ENCODE peak calls at places on chromosomes 2 and 18, in four cellular contexts. One of them, this sample, is unnamed.

GRCh38 chr2:45003586-45004568 is 5.4 kb downstream of the SIX2 start:
- DNase-seq in Caco-2: no peak
- DNase-seq in HFF-Myc: no peak
- DNase-seq in lower lobe of right lung: no peak
- DNase-seq in this sample: no peak

GRCh38 chr2:149122521-149122920 is 84.0 kb downstream of the LYPD6B start:
- DNase-seq in Caco-2: peak
- DNase-seq in HFF-Myc: no peak
- DNase-seq in lower lobe of right lung: no peak
- DNase-seq in this sample: no peak

GRCh38 chr18:62061812-62062211 is 125.0 kb downstream of the PIGN start:
- DNase-seq in Caco-2: no peak
- DNase-seq in HFF-Myc: no peak
- DNase-seq in lower lobe of right lung: no peak
- DNase-seq in this sample: no peak

GRCh38 chr18:47260138-47260923 is 8.9 kb upstream of the SKOR2 start:
- DNase-seq in Caco-2: peak
- DNase-seq in HFF-Myc: no peak
- DNase-seq in lower lobe of right lung: peak
- DNase-seq in this sample: no peak

GRCh38 chr2:224712346-224712745 is 3.8 kb downstream of the CCDC195 start:
- DNase-seq in Caco-2: no peak
- DNase-seq in HFF-Myc: no peak
- DNase-seq in lower lobe of right lung: no peak
- DNase-seq in this sample: no peak

GRCh38 chr2:105888625-105889024 is 143.9 kb downstream of the NCK2 start:
- DNase-seq in Caco-2: peak
- DNase-seq in HFF-Myc: no peak
- DNase-seq in lower lobe of right lung: no peak
- DNase-seq in this sample: no peak

GRCh38 chr2:24183369-24184069 is 8.7 kb downstream of the FAM228A start:
- DNase-seq in Caco-2: no peak
- DNase-seq in HFF-Myc: no peak
- DNase-seq in lower lobe of right lung: peak
- DNase-seq in this sample: no peak

GRCh38 chr2:132676999-132677398 is 7.0 kb upstream of the LYPD1 start:
- DNase-seq in Caco-2: no peak
- DNase-seq in HFF-Myc: no peak
- DNase-seq in lower lobe of right lung: no peak
- DNase-seq in this sample: no peak

GRCh38 chr2:44330801-44331200 is 30.5 kb downstream of the PREPL start:
- DNase-seq in Caco-2: peak
- DNase-seq in HFF-Myc: no peak
- DNase-seq in lower lobe of right lung: no peak
- DNase-seq in this sample: no peak

GRCh38 chr18:3305354-3305762 is 43.4 kb downstream of the MYL12B start:
- DNase-seq in Caco-2: no peak
- DNase-seq in HFF-Myc: peak
- DNase-seq in lower lobe of right lung: no peak
- DNase-seq in this sample: peak

GRCh38 chr2:65594150-65594549 is 161.8 kb upstream of the SPRED2 start:
- DNase-seq in Caco-2: no peak
- DNase-seq in HFF-Myc: no peak
- DNase-seq in lower lobe of right lung: no peak
- DNase-seq in this sample: no peak

GRCh38 chr2:46377287-46377605 is 80.0 kb downstream of the EPAS1 start:
- DNase-seq in Caco-2: peak
- DNase-seq in HFF-Myc: no peak
- DNase-seq in lower lobe of right lung: no peak
- DNase-seq in this sample: no peak

GRCh38 chr18:76420888-76421287 is 74.2 kb downstream of the ZNF516 start:
- DNase-seq in Caco-2: no peak
- DNase-seq in HFF-Myc: no peak
- DNase-seq in lower lobe of right lung: no peak
- DNase-seq in this sample: no peak

GRCh38 chr2:160493227-160494028 is at the start of gene RBMS1:
- DNase-seq in Caco-2: peak
- DNase-seq in HFF-Myc: no peak
- DNase-seq in lower lobe of right lung: peak
- DNase-seq in this sample: no peak

GRCh38 chr2:61018319-61018750 is 280 bp upstream of the PUS10 start:
- DNase-seq in Caco-2: no peak
- DNase-seq in HFF-Myc: peak
- DNase-seq in lower lobe of right lung: no peak
- DNase-seq in this sample: no peak

GRCh38 chr2:39642054-39642742 is 23.5 kb upstream of the TMEM178A start:
- DNase-seq in Caco-2: no peak
- DNase-seq in HFF-Myc: peak
- DNase-seq in lower lobe of right lung: no peak
- DNase-seq in this sample: peak

GRCh38 chr2:174180165-174180724 is 68.1 kb downstream of the OLA1 start:
- DNase-seq in Caco-2: peak
- DNase-seq in HFF-Myc: no peak
- DNase-seq in lower lobe of right lung: no peak
- DNase-seq in this sample: no peak

GRCh38 chr2:140998577-140998976 is 1132.2 kb downstream of the LRP1B start:
- DNase-seq in Caco-2: no peak
- DNase-seq in HFF-Myc: no peak
- DNase-seq in lower lobe of right lung: no peak
- DNase-seq in this sample: no peak
- H3K4me3 ChIP-seq in Caco-2: no peak
- H3K4me3 ChIP-seq in HFF-Myc: no peak
- H3K4me3 ChIP-seq in lower lobe of right lung: no peak
- H3K4me3 ChIP-seq in this sample: no peak

GRCh38 chr2:112220186-112220585 is 34.7 kb downstream of the ZC3H8 start:
- DNase-seq in Caco-2: no peak
- DNase-seq in HFF-Myc: no peak
- DNase-seq in lower lobe of right lung: no peak
- DNase-seq in this sample: no peak

GRCh38 chr2:112220831-112221230 is 34.0 kb downstream of the ZC3H8 start:
- DNase-seq in Caco-2: no peak
- DNase-seq in HFF-Myc: no peak
- DNase-seq in lower lobe of right lung: no peak
- DNase-seq in this sample: no peak

GRCh38 chr2:112217854-112218253 is 37.0 kb downstream of the ZC3H8 start:
- DNase-seq in Caco-2: no peak
- DNase-seq in HFF-Myc: no peak
- DNase-seq in lower lobe of right lung: no peak
- DNase-seq in this sample: no peak

GRCh38 chr2:112216158-112216557 is 38.7 kb downstream of the ZC3H8 start:
- DNase-seq in Caco-2: peak
- DNase-seq in HFF-Myc: no peak
- DNase-seq in lower lobe of right lung: no peak
- DNase-seq in this sample: no peak
- TF ChIP-seq CTCF in Caco-2: peak
- TF ChIP-seq CTCF in HFF-Myc: peak
- TF ChIP-seq CTCF in lower lobe of right lung: no peak
- TF ChIP-seq CTCF in this sample: peak

GRCh38 chr18:54983041-54983686 is 23.9 kb upstream of the CCDC68 start:
- DNase-seq in Caco-2: peak
- DNase-seq in HFF-Myc: peak
- DNase-seq in lower lobe of right lung: no peak
- DNase-seq in this sample: peak
- H3K4me3 ChIP-seq in Caco-2: no peak
- H3K4me3 ChIP-seq in HFF-Myc: no peak
- H3K4me3 ChIP-seq in lower lobe of right lung: no peak
- H3K4me3 ChIP-seq in this sample: no peak

GRCh38 chr2:110114801-110115200 is 821 bp downstream of the MALL start:
- DNase-seq in Caco-2: no peak
- DNase-seq in HFF-Myc: no peak
- DNase-seq in lower lobe of right lung: peak
- DNase-seq in this sample: no peak

GRCh38 chr2:110116033-110116710 is 550 bp upstream of the MALL start:
- DNase-seq in Caco-2: peak
- DNase-seq in HFF-Myc: peak
- DNase-seq in lower lobe of right lung: peak
- DNase-seq in this sample: no peak

GRCh38 chr2:110115291-110116032 is at the start of gene MALL:
- DNase-seq in Caco-2: peak
- DNase-seq in HFF-Myc: no peak
- DNase-seq in lower lobe of right lung: peak
- DNase-seq in this sample: no peak

DNA sequence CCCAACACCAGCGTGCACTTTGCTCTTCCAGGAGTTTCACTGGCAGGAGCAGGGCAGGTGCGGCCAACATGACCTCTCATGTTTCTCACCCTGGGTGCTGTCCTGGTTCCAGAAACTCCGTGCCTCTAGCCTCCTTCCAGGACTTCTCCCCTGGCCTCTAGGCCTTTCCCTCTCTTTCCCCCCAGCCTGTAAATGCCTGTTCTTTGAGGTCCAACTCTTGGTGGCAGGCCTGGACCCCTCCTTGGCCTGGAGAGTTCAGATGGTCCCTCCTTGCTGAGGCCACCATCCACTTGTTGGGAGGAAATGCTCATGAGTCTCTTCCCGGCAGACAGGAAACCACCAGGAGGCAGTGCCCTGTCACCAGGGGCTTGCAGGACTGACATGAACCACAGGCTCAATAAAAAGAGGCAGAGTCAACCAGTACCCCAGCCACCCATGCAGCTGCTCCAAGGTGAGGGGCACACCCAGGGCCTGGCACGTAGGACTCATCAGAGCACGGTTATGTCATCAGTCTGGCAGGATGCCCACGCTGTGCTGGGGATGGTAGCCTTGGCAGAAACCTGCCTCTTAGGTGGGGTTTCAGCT is 1.5 kb downstream of the MALL start:
- DNase-seq in Caco-2: peak
- DNase-seq in HFF-Myc: no peak
- DNase-seq in lower lobe of right lung: peak
- DNase-seq in this sample: no peak
- TF ChIP-seq CTCF in Caco-2: peak
- TF ChIP-seq CTCF in HFF-Myc: peak
- TF ChIP-seq CTCF in lower lobe of right lung: no peak
- TF ChIP-seq CTCF in this sample: peak

DNA sequence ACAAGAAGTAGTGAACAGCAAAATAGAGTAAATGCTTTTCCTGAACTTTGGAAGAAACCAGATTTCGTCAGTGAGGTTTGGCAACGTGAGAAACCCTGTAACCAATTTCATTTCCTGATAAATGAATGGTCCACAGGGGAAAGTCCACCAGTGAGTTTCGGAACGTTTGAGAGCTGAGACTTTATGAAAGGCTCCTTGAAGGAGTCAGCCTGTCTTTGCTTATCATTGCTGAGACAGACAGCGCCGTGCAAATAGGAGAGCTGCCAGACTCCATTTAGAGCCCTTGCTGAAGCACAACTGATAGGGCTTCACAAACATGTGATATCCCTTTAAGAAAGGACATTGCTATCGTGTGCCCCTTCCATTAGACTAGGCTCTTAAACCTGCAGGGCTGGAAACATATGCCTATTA is 121.8 kb upstream of the SMAD7 start:
- DNase-seq in Caco-2: peak
- DNase-seq in HFF-Myc: no peak
- DNase-seq in lower lobe of right lung: no peak
- DNase-seq in this sample: no peak
- H3K4me3 ChIP-seq in Caco-2: no peak
- H3K4me3 ChIP-seq in HFF-Myc: no peak
- H3K4me3 ChIP-seq in lower lobe of right lung: no peak
- H3K4me3 ChIP-seq in this sample: no peak